ENCODE peak calls at places on chromosome 10, in nine cellular contexts. One of them, this sample, is unnamed.

GRCh38 chr10:116126239-116126638 is 146.8 kb downstream of the GFRA1 start:
- DNase-seq in activated CD4-positive, alpha-beta T cell treated with anti-CD3 and anti-CD28 coated beads, Interleukin-2, amount 50 U/mL, for 1 hour: no peak
- DNase-seq in cardiac fibroblast: no peak
- DNase-seq in HT-29: no peak
- DNase-seq in epithelial cell of esophagus: no peak
- DNase-seq in T-cell: no peak
- DNase-seq in cerebellum: no peak
- DNase-seq in hypothalamus: no peak
- DNase-seq in AG08395: no peak
- DNase-seq in this sample: no peak

GRCh38 chr10:46536171-46536570 is 20.3 kb downstream of the GPRIN2 start:
- DNase-seq in cardiac fibroblast: no peak
- DNase-seq in HT-29: no peak
- DNase-seq in epithelial cell of esophagus: no peak
- DNase-seq in cerebellum: no peak
- DNase-seq in activated CD4-positive, alpha-beta T cell treated with anti-CD3 and anti-CD28 coated beads, Interleukin-2, amount 50 U/mL, for 1 hour: no peak
- DNase-seq in AG08395: no peak
- DNase-seq in hypothalamus: no peak
- DNase-seq in T-cell: no peak
- DNase-seq in this sample: no peak

GRCh38 chr10:78378192-78378591 is 344.5 kb downstream of the RPS24 start:
- DNase-seq in activated CD4-positive, alpha-beta T cell treated with anti-CD3 and anti-CD28 coated beads, Interleukin-2, amount 50 U/mL, for 1 hour: no peak
- DNase-seq in epithelial cell of esophagus: no peak
- DNase-seq in AG08395: no peak
- DNase-seq in cerebellum: no peak
- DNase-seq in hypothalamus: no peak
- DNase-seq in HT-29: no peak
- DNase-seq in T-cell: no peak
- DNase-seq in cardiac fibroblast: no peak
- DNase-seq in this sample: no peak

GRCh38 chr10:21962362-21962761 is 41.2 kb downstream of the DNAJC1 start:
- DNase-seq in hypothalamus: no peak
- DNase-seq in cerebellum: no peak
- DNase-seq in HT-29: no peak
- DNase-seq in epithelial cell of esophagus: no peak
- DNase-seq in cardiac fibroblast: no peak
- DNase-seq in activated CD4-positive, alpha-beta T cell treated with anti-CD3 and anti-CD28 coated beads, Interleukin-2, amount 50 U/mL, for 1 hour: no peak
- DNase-seq in AG08395: no peak
- DNase-seq in T-cell: no peak
- DNase-seq in this sample: no peak

GRCh38 chr10:133278577-133279265 is 2.1 kb upstream of the ADAM8 start:
- DNase-seq in cardiac fibroblast: peak
- DNase-seq in AG08395: no peak
- DNase-seq in HT-29: peak
- DNase-seq in cerebellum: no peak
- DNase-seq in hypothalamus: no peak
- DNase-seq in activated CD4-positive, alpha-beta T cell treated with anti-CD3 and anti-CD28 coated beads, Interleukin-2, amount 50 U/mL, for 1 hour: peak
- DNase-seq in epithelial cell of esophagus: peak
- DNase-seq in T-cell: peak
- DNase-seq in this sample: peak

GRCh38 chr10:52682766-52683165 is 89.8 kb downstream of the MBL2 start:
- DNase-seq in T-cell: no peak
- DNase-seq in HT-29: peak
- DNase-seq in epithelial cell of esophagus: peak
- DNase-seq in hypothalamus: no peak
- DNase-seq in cardiac fibroblast: no peak
- DNase-seq in cerebellum: no peak
- DNase-seq in AG08395: no peak
- DNase-seq in activated CD4-positive, alpha-beta T cell treated with anti-CD3 and anti-CD28 coated beads, Interleukin-2, amount 50 U/mL, for 1 hour: no peak
- DNase-seq in this sample: no peak

GRCh38 chr10:87865201-87866025 is 2.0 kb downstream of the PTEN start:
- DNase-seq in cardiac fibroblast: no peak
- DNase-seq in AG08395: no peak
- DNase-seq in T-cell: no peak
- DNase-seq in cerebellum: no peak
- DNase-seq in activated CD4-positive, alpha-beta T cell treated with anti-CD3 and anti-CD28 coated beads, Interleukin-2, amount 50 U/mL, for 1 hour: no peak
- DNase-seq in hypothalamus: no peak
- DNase-seq in epithelial cell of esophagus: no peak
- DNase-seq in HT-29: peak
- DNase-seq in this sample: no peak

GRCh38 chr10:1084011-1084950 is 28.1 kb downstream of the WDR37 start:
- DNase-seq in epithelial cell of esophagus: no peak
- DNase-seq in AG08395: no peak
- DNase-seq in activated CD4-positive, alpha-beta T cell treated with anti-CD3 and anti-CD28 coated beads, Interleukin-2, amount 50 U/mL, for 1 hour: no peak
- DNase-seq in HT-29: no peak
- DNase-seq in cardiac fibroblast: no peak
- DNase-seq in hypothalamus: no peak
- DNase-seq in T-cell: no peak
- DNase-seq in cerebellum: no peak
- DNase-seq in this sample: no peak

GRCh38 chr10:62687230-62687748 is 117.2 kb upstream of the ADO start:
- DNase-seq in hypothalamus: no peak
- DNase-seq in epithelial cell of esophagus: peak
- DNase-seq in T-cell: no peak
- DNase-seq in cardiac fibroblast: no peak
- DNase-seq in cerebellum: no peak
- DNase-seq in activated CD4-positive, alpha-beta T cell treated with anti-CD3 and anti-CD28 coated beads, Interleukin-2, amount 50 U/mL, for 1 hour: no peak
- DNase-seq in HT-29: no peak
- DNase-seq in AG08395: peak
- DNase-seq in this sample: no peak

GRCh38 chr10:6494934-6495592 is 85.0 kb downstream of the PRKCQ start:
- DNase-seq in AG08395: no peak
- DNase-seq in cardiac fibroblast: no peak
- DNase-seq in hypothalamus: no peak
- DNase-seq in HT-29: no peak
- DNase-seq in T-cell: peak
- DNase-seq in cerebellum: no peak
- DNase-seq in epithelial cell of esophagus: no peak
- DNase-seq in activated CD4-positive, alpha-beta T cell treated with anti-CD3 and anti-CD28 coated beads, Interleukin-2, amount 50 U/mL, for 1 hour: peak
- DNase-seq in this sample: no peak

GRCh38 chr10:101301111-101301731 is 52.7 kb upstream of the BTRC start:
- DNase-seq in epithelial cell of esophagus: peak
- DNase-seq in activated CD4-positive, alpha-beta T cell treated with anti-CD3 and anti-CD28 coated beads, Interleukin-2, amount 50 U/mL, for 1 hour: peak
- DNase-seq in T-cell: no peak
- DNase-seq in cerebellum: no peak
- DNase-seq in HT-29: peak
- DNase-seq in hypothalamus: no peak
- DNase-seq in AG08395: no peak
- DNase-seq in cardiac fibroblast: peak
- DNase-seq in this sample: peak

GRCh38 chr10:35641430-35642015 is 573 bp downstream of the FZD8 start:
- DNase-seq in AG08395: peak
- DNase-seq in activated CD4-positive, alpha-beta T cell treated with anti-CD3 and anti-CD28 coated beads, Interleukin-2, amount 50 U/mL, for 1 hour: no peak
- DNase-seq in cerebellum: no peak
- DNase-seq in T-cell: no peak
- DNase-seq in HT-29: peak
- DNase-seq in epithelial cell of esophagus: peak
- DNase-seq in hypothalamus: no peak
- DNase-seq in cardiac fibroblast: peak
- DNase-seq in this sample: no peak

GRCh38 chr10:60208676-60209269 is 180.9 kb downstream of the ANK3 start:
- DNase-seq in T-cell: no peak
- DNase-seq in HT-29: peak
- DNase-seq in AG08395: peak
- DNase-seq in activated CD4-positive, alpha-beta T cell treated with anti-CD3 and anti-CD28 coated beads, Interleukin-2, amount 50 U/mL, for 1 hour: no peak
- DNase-seq in cerebellum: peak
- DNase-seq in cardiac fibroblast: peak
- DNase-seq in hypothalamus: no peak
- DNase-seq in epithelial cell of esophagus: peak
- DNase-seq in this sample: peak

GRCh38 chr10:70940834-70941568 is 52.6 kb upstream of the PCBD1 start:
- DNase-seq in T-cell: no peak
- DNase-seq in hypothalamus: no peak
- DNase-seq in AG08395: no peak
- DNase-seq in activated CD4-positive, alpha-beta T cell treated with anti-CD3 and anti-CD28 coated beads, Interleukin-2, amount 50 U/mL, for 1 hour: no peak
- DNase-seq in HT-29: peak
- DNase-seq in cardiac fibroblast: peak
- DNase-seq in epithelial cell of esophagus: peak
- DNase-seq in cerebellum: peak
- DNase-seq in this sample: no peak

GRCh38 chr10:88898727-88899126 is 18.7 kb downstream of the STAMBPL1 start:
- DNase-seq in hypothalamus: no peak
- DNase-seq in AG08395: no peak
- DNase-seq in T-cell: no peak
- DNase-seq in cardiac fibroblast: no peak
- DNase-seq in activated CD4-positive, alpha-beta T cell treated with anti-CD3 and anti-CD28 coated beads, Interleukin-2, amount 50 U/mL, for 1 hour: no peak
- DNase-seq in HT-29: no peak
- DNase-seq in cerebellum: no peak
- DNase-seq in epithelial cell of esophagus: no peak
- DNase-seq in this sample: no peak

GRCh38 chr10:1034758-1035157 is 9.1 kb upstream of the IDI2 start:
- DNase-seq in HT-29: no peak
- DNase-seq in epithelial cell of esophagus: no peak
- DNase-seq in T-cell: no peak
- DNase-seq in cardiac fibroblast: no peak
- DNase-seq in hypothalamus: no peak
- DNase-seq in AG08395: no peak
- DNase-seq in activated CD4-positive, alpha-beta T cell treated with anti-CD3 and anti-CD28 coated beads, Interleukin-2, amount 50 U/mL, for 1 hour: no peak
- DNase-seq in cerebellum: no peak
- DNase-seq in this sample: no peak

GRCh38 chr10:70785190-70785589 is at the start of gene TBATA:
- DNase-seq in activated CD4-positive, alpha-beta T cell treated with anti-CD3 and anti-CD28 coated beads, Interleukin-2, amount 50 U/mL, for 1 hour: no peak
- DNase-seq in T-cell: no peak
- DNase-seq in hypothalamus: no peak
- DNase-seq in cardiac fibroblast: no peak
- DNase-seq in cerebellum: no peak
- DNase-seq in HT-29: no peak
- DNase-seq in epithelial cell of esophagus: no peak
- DNase-seq in AG08395: no peak
- DNase-seq in this sample: no peak

GRCh38 chr10:99431190-99431549 is 746 bp upstream of the GOT1 start:
- DNase-seq in AG08395: peak
- DNase-seq in T-cell: no peak
- DNase-seq in activated CD4-positive, alpha-beta T cell treated with anti-CD3 and anti-CD28 coated beads, Interleukin-2, amount 50 U/mL, for 1 hour: no peak
- DNase-seq in cardiac fibroblast: peak
- DNase-seq in HT-29: peak
- DNase-seq in cerebellum: peak
- DNase-seq in hypothalamus: no peak
- DNase-seq in epithelial cell of esophagus: peak
- DNase-seq in this sample: no peak

GRCh38 chr10:121702351-121703320 is 104.4 kb upstream of the FGFR2 start:
- DNase-seq in epithelial cell of esophagus: peak
- DNase-seq in cardiac fibroblast: peak
- DNase-seq in cerebellum: no peak
- DNase-seq in T-cell: no peak
- DNase-seq in AG08395: peak
- DNase-seq in activated CD4-positive, alpha-beta T cell treated with anti-CD3 and anti-CD28 coated beads, Interleukin-2, amount 50 U/mL, for 1 hour: no peak
- DNase-seq in HT-29: no peak
- DNase-seq in hypothalamus: no peak
- DNase-seq in this sample: peak

GRCh38 chr10:86139066-86139657 is 227.4 kb downstream of the GRID1 start:
- DNase-seq in T-cell: no peak
- DNase-seq in epithelial cell of esophagus: no peak
- DNase-seq in AG08395: no peak
- DNase-seq in hypothalamus: peak
- DNase-seq in cerebellum: no peak
- DNase-seq in activated CD4-positive, alpha-beta T cell treated with anti-CD3 and anti-CD28 coated beads, Interleukin-2, amount 50 U/mL, for 1 hour: peak
- DNase-seq in HT-29: peak
- DNase-seq in cardiac fibroblast: no peak
- DNase-seq in this sample: peak

GRCh38 chr10:32190890-32191491 is 134.8 kb upstream of the KIF5B start:
- DNase-seq in AG08395: peak
- DNase-seq in activated CD4-positive, alpha-beta T cell treated with anti-CD3 and anti-CD28 coated beads, Interleukin-2, amount 50 U/mL, for 1 hour: no peak
- DNase-seq in HT-29: peak
- DNase-seq in T-cell: no peak
- DNase-seq in cerebellum: peak
- DNase-seq in epithelial cell of esophagus: peak
- DNase-seq in cardiac fibroblast: peak
- DNase-seq in hypothalamus: no peak
- DNase-seq in this sample: peak

GRCh38 chr10:17406036-17406834 is 48.2 kb downstream of the ST8SIA6 start:
- DNase-seq in hypothalamus: no peak
- DNase-seq in activated CD4-positive, alpha-beta T cell treated with anti-CD3 and anti-CD28 coated beads, Interleukin-2, amount 50 U/mL, for 1 hour: no peak
- DNase-seq in cardiac fibroblast: no peak
- DNase-seq in AG08395: no peak
- DNase-seq in epithelial cell of esophagus: no peak
- DNase-seq in HT-29: no peak
- DNase-seq in T-cell: no peak
- DNase-seq in cerebellum: no peak
- DNase-seq in this sample: no peak

GRCh38 chr10:21600804-21601512 is 66.9 kb downstream of the MLLT10 start:
- DNase-seq in cardiac fibroblast: no peak
- DNase-seq in AG08395: no peak
- DNase-seq in HT-29: no peak
- DNase-seq in T-cell: no peak
- DNase-seq in hypothalamus: no peak
- DNase-seq in epithelial cell of esophagus: peak
- DNase-seq in cerebellum: no peak
- DNase-seq in activated CD4-positive, alpha-beta T cell treated with anti-CD3 and anti-CD28 coated beads, Interleukin-2, amount 50 U/mL, for 1 hour: no peak
- DNase-seq in this sample: peak

GRCh38 chr10:94591461-94592205 is 46.0 kb downstream of the HELLS start:
- DNase-seq in epithelial cell of esophagus: no peak
- DNase-seq in HT-29: no peak
- DNase-seq in activated CD4-positive, alpha-beta T cell treated with anti-CD3 and anti-CD28 coated beads, Interleukin-2, amount 50 U/mL, for 1 hour: no peak
- DNase-seq in cerebellum: no peak
- DNase-seq in AG08395: no peak
- DNase-seq in T-cell: no peak
- DNase-seq in hypothalamus: no peak
- DNase-seq in cardiac fibroblast: no peak
- DNase-seq in this sample: no peak

GRCh38 chr10:8044331-8044907 is 10.1 kb upstream of the GATA3 start:
- DNase-seq in T-cell: no peak
- DNase-seq in cardiac fibroblast: no peak
- DNase-seq in cerebellum: no peak
- DNase-seq in HT-29: no peak
- DNase-seq in activated CD4-positive, alpha-beta T cell treated with anti-CD3 and anti-CD28 coated beads, Interleukin-2, amount 50 U/mL, for 1 hour: no peak
- DNase-seq in AG08395: no peak
- DNase-seq in hypothalamus: no peak
- DNase-seq in epithelial cell of esophagus: no peak
- DNase-seq in this sample: no peak

GRCh38 chr10:110181451-110181850 is 26.0 kb upstream of the MXI1 start:
- DNase-seq in activated CD4-positive, alpha-beta T cell treated with anti-CD3 and anti-CD28 coated beads, Interleukin-2, amount 50 U/mL, for 1 hour: no peak
- DNase-seq in HT-29: no peak
- DNase-seq in hypothalamus: no peak
- DNase-seq in AG08395: no peak
- DNase-seq in T-cell: no peak
- DNase-seq in cerebellum: no peak
- DNase-seq in epithelial cell of esophagus: no peak
- DNase-seq in cardiac fibroblast: no peak
- DNase-seq in this sample: no peak

GRCh38 chr10:93815304-93816091 is 57.8 kb downstream of the LGI1 start:
- DNase-seq in epithelial cell of esophagus: no peak
- DNase-seq in T-cell: no peak
- DNase-seq in activated CD4-positive, alpha-beta T cell treated with anti-CD3 and anti-CD28 coated beads, Interleukin-2, amount 50 U/mL, for 1 hour: no peak
- DNase-seq in HT-29: no peak
- DNase-seq in hypothalamus: no peak
- DNase-seq in cardiac fibroblast: no peak
- DNase-seq in cerebellum: no peak
- DNase-seq in AG08395: peak
- DNase-seq in this sample: no peak

GRCh38 chr10:75941181-75941580 is 509.8 kb downstream of the LRMDA start:
- DNase-seq in AG08395: no peak
- DNase-seq in T-cell: no peak
- DNase-seq in HT-29: no peak
- DNase-seq in cerebellum: no peak
- DNase-seq in hypothalamus: no peak
- DNase-seq in cardiac fibroblast: no peak
- DNase-seq in activated CD4-positive, alpha-beta T cell treated with anti-CD3 and anti-CD28 coated beads, Interleukin-2, amount 50 U/mL, for 1 hour: no peak
- DNase-seq in epithelial cell of esophagus: no peak
- DNase-seq in this sample: no peak

GRCh38 chr10:125340871-125341270 is 180.5 kb upstream of the CTBP2 start:
- DNase-seq in T-cell: no peak
- DNase-seq in HT-29: no peak
- DNase-seq in activated CD4-positive, alpha-beta T cell treated with anti-CD3 and anti-CD28 coated beads, Interleukin-2, amount 50 U/mL, for 1 hour: no peak
- DNase-seq in epithelial cell of esophagus: peak
- DNase-seq in cardiac fibroblast: peak
- DNase-seq in hypothalamus: no peak
- DNase-seq in cerebellum: no peak
- DNase-seq in AG08395: no peak
- DNase-seq in this sample: no peak

GRCh38 chr10:4947635-4948596 is 15.3 kb upstream of the AKR1C1 start:
- DNase-seq in cardiac fibroblast: peak
- DNase-seq in hypothalamus: no peak
- DNase-seq in HT-29: peak
- DNase-seq in cerebellum: no peak
- DNase-seq in epithelial cell of esophagus: peak
- DNase-seq in T-cell: no peak
- DNase-seq in AG08395: peak
- DNase-seq in activated CD4-positive, alpha-beta T cell treated with anti-CD3 and anti-CD28 coated beads, Interleukin-2, amount 50 U/mL, for 1 hour: no peak
- DNase-seq in this sample: peak

GRCh38 chr10:70455213-70455630 is 13.7 kb upstream of the NODAL start:
- DNase-seq in HT-29: no peak
- DNase-seq in epithelial cell of esophagus: no peak
- DNase-seq in AG08395: no peak
- DNase-seq in hypothalamus: no peak
- DNase-seq in T-cell: no peak
- DNase-seq in cerebellum: no peak
- DNase-seq in activated CD4-positive, alpha-beta T cell treated with anti-CD3 and anti-CD28 coated beads, Interleukin-2, amount 50 U/mL, for 1 hour: no peak
- DNase-seq in cardiac fibroblast: no peak
- DNase-seq in this sample: peak